ENCODE peak calls at places on chromosomes 3 and 15, in eight cellular contexts. R is lung microvascular endothelial cell; W is activated CD8-positive, alpha-beta T cell treated with anti-CD3 and anti-CD28 coated beads for 36 hours; K is hypothalamus; J is fibroblast of lung; U is body of pancreas; Q is activated effector memory CD4-positive, alpha-beta T cell treated with anti-CD3 and anti-CD28 coated beads, Interleukin-2, amount 50 U/mL, for 16 hours; C is GF-D8. A is an unnamed sample.

GRCh38 chr3:23944861-23945652 is at the start of gene NR1D2:
- DNase-seq in R (peak), W (peak), K (peak), J (peak), U (peak), Q (peak), C (peak), A (peak)

GRCh38 chr15:94206463-94207167 is 24.7 kb upstream of the MCTP2 start:
- DNase-seq in R (no peak), W (peak), K (no peak), J (peak), U (no peak), Q (no peak), C (peak), A (no peak)

GRCh38 chr3:148512648-148513047 is 185.1 kb upstream of the AGTR1 start:
- DNase-seq in R (no peak), W (no peak), K (no peak), J (peak), U (no peak), Q (no peak), C (no peak), A (no peak)

GRCh38 chr15:65611888-65612615 is 1.1 kb upstream of the INTS14 start:
- DNase-seq in R (peak), W (no peak), K (no peak), J (no peak), U (no peak), Q (no peak), C (peak), A (peak)

GRCh38 chr15:83843511-83843910 is 189.6 kb downstream of the ADAMTSL3 start:
- DNase-seq in R (peak), W (no peak), K (no peak), J (peak), U (no peak), Q (no peak), C (no peak), A (no peak)

GRCh38 chr3:64345351-64345750 is 120.1 kb upstream of the PRICKLE2 start:
- DNase-seq in R (peak), W (no peak), K (no peak), J (peak), U (peak), Q (no peak), C (no peak), A (no peak)

GRCh38 chr15:56927816-56928215 is 9.4 kb downstream of the TCF12 start:
- DNase-seq in R (no peak), W (no peak), K (no peak), J (peak), U (no peak), Q (no peak), C (no peak), A (no peak)

GRCh38 chr3:22245122-22245521 is 494.1 kb upstream of the ZNF385D start:
- DNase-seq in R (no peak), W (no peak), K (no peak), J (peak), U (no peak), Q (no peak), C (no peak), A (no peak)

GRCh38 chr3:62662680-62663079 is 212.5 kb downstream of the CADPS start:
- DNase-seq in R (no peak), W (no peak), K (no peak), J (no peak), U (no peak), Q (no peak), C (no peak), A (no peak)

GRCh38 chr15:73991260-73991659 is 835 bp downstream of the STOML1 start:
- DNase-seq in R (no peak), W (no peak), K (peak), J (peak), U (peak), Q (no peak), C (no peak), A (peak)

GRCh38 chr3:151499198-151499597 is 38.3 kb upstream of the IGSF10 start:
- DNase-seq in R (no peak), W (no peak), K (no peak), J (no peak), U (no peak), Q (no peak), C (no peak), A (no peak)

GRCh38 chr3:176961916-176962315 is 235.4 kb downstream of the TBL1XR1 start:
- DNase-seq in R (no peak), W (no peak), K (no peak), J (peak), U (no peak), Q (no peak), C (no peak), A (peak)

GRCh38 chr3:14405886-14406238 is 3.5 kb downstream of the SLC6A6 start:
- DNase-seq in R (no peak), W (no peak), K (no peak), J (no peak), U (no peak), Q (no peak), C (no peak), A (no peak)

GRCh38 chr15:101362986-101363566 is 68.0 kb upstream of the SNRPA1 start:
- DNase-seq in R (no peak), W (no peak), K (no peak), J (no peak), U (no peak), Q (no peak), C (no peak), A (no peak)

A was measured in endothelial cell of umbilical vein.